ENCODE peak calls at places on chromosomes 1 and 21, in six cellular contexts. W is tibial nerve, S is T-helper 2 cell, R is amygdala, Q is endothelial cell of umbilical vein, K is putamen. Y is an unnamed sample.

GRCh38 chr1:51506537-51506936 is 12.5 kb downstream of the EPS15 start:
- DNase-seq in W (no peak), Q (peak), S (peak), K (no peak), R (no peak), Y (no peak)

GRCh38 chr1:238681021-238681420 is 705.3 kb upstream of the CHRM3 start:
- DNase-seq in Q (no peak), S (no peak), W (no peak), R (no peak), K (no peak), Y (no peak)

GRCh38 chr1:91650764-91651163 is 150.1 kb downstream of the CDC7 start:
- DNase-seq in S (no peak), Q (peak), K (no peak), W (peak), R (no peak), Y (peak)

GRCh38 chr1:4624141-4624715 is 30.2 kb upstream of the AJAP1 start:
- DNase-seq in K (no peak), W (no peak), Q (no peak), R (no peak), S (no peak), Y (no peak)

GRCh38 chr1:114756949-114757454 is 782 bp downstream of the CSDE1 start:
- DNase-seq in W (peak), R (no peak), S (no peak), K (no peak), Q (no peak), Y (no peak)

GRCh38 chr1:6462412-6463119 is 3.4 kb downstream of the TNFRSF25 start:
- DNase-seq in K (no peak), Q (no peak), W (no peak), R (no peak), S (no peak), Y (no peak)

GRCh38 chr1:200909757-200910239 is 15.1 kb downstream of the INAVA start:
- DNase-seq in Q (no peak), R (no peak), W (no peak), S (no peak), K (no peak), Y (no peak)

GRCh38 chr1:183114441-183114840 is 71.6 kb upstream of the LAMC2 start:
- DNase-seq in Q (no peak), R (no peak), S (no peak), K (no peak), W (no peak), Y (no peak)

GRCh38 chr21:32459972-32460371 is 47.5 kb downstream of the EVA1C start:
- DNase-seq in K (peak), Q (no peak), R (no peak), W (no peak), S (no peak), Y (no peak)

GRCh38 chr1:233815357-233815756 is 89.1 kb upstream of the SLC35F3 start:
- DNase-seq in S (no peak), Q (no peak), K (no peak), R (no peak), W (no peak), Y (no peak)